ENCODE peak calls at places on chromosomes 13 and 19, in six cellular contexts. R, K, O, N, H and I are unnamed samples.

GRCh38 chr19:1081301-1082164 is 13.6 kb downstream of the POLR2E start:
- DNase-seq in O (no peak), R (no peak), H (no peak), N (no peak), K (no peak), I (no peak)

GRCh38 chr13:46184277-46184699 is 2.3 kb upstream of the LCP1 start:
- DNase-seq in O (no peak), R (peak; percentile 41), H (no peak), K (peak; percentile 28), N (no peak), I (peak; percentile 80)

GRCh38 chr19:15577184-15577771 is 37.7 kb upstream of the CYP4F8 start:
- DNase-seq in N (no peak), R (no peak), H (no peak), K (no peak), O (no peak), I (no peak)

GRCh38 chr13:96551540-96551939 is 442.7 kb downstream of the OXGR1 start:
- DNase-seq in R (no peak), O (peak; percentile 33), H (no peak), K (no peak), N (no peak), I (no peak)

GRCh38 chr13:97043302-97043701 is 49.0 kb upstream of the OXGR1 start:
- DNase-seq in H (no peak), N (no peak), O (peak; percentile 95), R (peak; percentile 97), K (peak; percentile 85), I (peak; percentile 32)

GRCh38 chr13:20714161-20714560 is 10.7 kb downstream of the IL17D start:
- DNase-seq in K (peak; percentile 45), N (no peak), R (peak; percentile 22), H (no peak), O (peak; percentile 26), I (no peak)

GRCh38 chr19:33639034-33639681 is 17.4 kb downstream of the CHST8 start:
- DNase-seq in R (no peak), O (no peak), N (no peak), K (no peak), H (no peak), I (no peak)

GRCh38 chr19:42281175-42282035 is 12.4 kb downstream of the CIC start:
- DNase-seq in K (peak; percentile 56), H (peak; percentile 71), O (peak; percentile 69), N (no peak), R (peak; percentile 31), I (peak; percentile 77)

GRCh38 chr19:28705008-28705407 is 507.9 kb downstream of the UQCRFS1 start:
- DNase-seq in N (peak; percentile 47), R (peak; percentile 94), O (peak; percentile 83), H (no peak), K (peak; percentile 88), I (peak; percentile 3)

GRCh38 chr19:44705502-44706010 is 6.6 kb downstream of the CEACAM16 start:
- DNase-seq in K (no peak), O (no peak), N (no peak), H (no peak), R (no peak), I (no peak)

GRCh38 chr13:53015044-53015443 is 13.6 kb upstream of the OLFM4 start:
- DNase-seq in N (no peak), R (no peak), H (no peak), K (no peak), O (no peak), I (no peak)
- H3K4me3 ChIP-seq in N (no peak overlapping the region), R (no peak overlapping the region), H (no peak overlapping the region), K (no peak overlapping the region), O (no peak overlapping the region), I (no peak overlapping the region)

GRCh38 chr13:32254416-32254815 is 60.7 kb downstream of the ZAR1L start:
- DNase-seq in O (no peak), N (no peak), H (no peak), K (peak; percentile 20), R (no peak), I (no peak)
- H3K4me3 ChIP-seq in O (no peak overlapping the region), N (no peak overlapping the region), H (no peak overlapping the region), K (no peak overlapping the region), R (no peak overlapping the region), I (no peak overlapping the region)

GRCh38 chr13:30026909-30027308 is 176.5 kb upstream of the UBL3 start:
- DNase-seq in H (no peak), K (no peak), O (no peak), R (no peak), N (no peak), I (no peak)

GRCh38 chr13:30030141-30030750 is 179.8 kb upstream of the UBL3 start:
- DNase-seq in H (no peak), K (no peak), N (no peak), O (peak; percentile 12), R (no peak), I (no peak)

GRCh38 chr13:30026093-30026492 is 175.7 kb upstream of the UBL3 start:
- DNase-seq in R (peak; percentile 41), H (no peak), O (peak; percentile 53), N (no peak), K (peak; percentile 12), I (no peak)

GRCh38 chr13:30025351-30025750 is 174.9 kb upstream of the UBL3 start:
- DNase-seq in O (no peak), N (no peak), K (no peak), H (no peak), R (no peak), I (no peak)

DNA sequence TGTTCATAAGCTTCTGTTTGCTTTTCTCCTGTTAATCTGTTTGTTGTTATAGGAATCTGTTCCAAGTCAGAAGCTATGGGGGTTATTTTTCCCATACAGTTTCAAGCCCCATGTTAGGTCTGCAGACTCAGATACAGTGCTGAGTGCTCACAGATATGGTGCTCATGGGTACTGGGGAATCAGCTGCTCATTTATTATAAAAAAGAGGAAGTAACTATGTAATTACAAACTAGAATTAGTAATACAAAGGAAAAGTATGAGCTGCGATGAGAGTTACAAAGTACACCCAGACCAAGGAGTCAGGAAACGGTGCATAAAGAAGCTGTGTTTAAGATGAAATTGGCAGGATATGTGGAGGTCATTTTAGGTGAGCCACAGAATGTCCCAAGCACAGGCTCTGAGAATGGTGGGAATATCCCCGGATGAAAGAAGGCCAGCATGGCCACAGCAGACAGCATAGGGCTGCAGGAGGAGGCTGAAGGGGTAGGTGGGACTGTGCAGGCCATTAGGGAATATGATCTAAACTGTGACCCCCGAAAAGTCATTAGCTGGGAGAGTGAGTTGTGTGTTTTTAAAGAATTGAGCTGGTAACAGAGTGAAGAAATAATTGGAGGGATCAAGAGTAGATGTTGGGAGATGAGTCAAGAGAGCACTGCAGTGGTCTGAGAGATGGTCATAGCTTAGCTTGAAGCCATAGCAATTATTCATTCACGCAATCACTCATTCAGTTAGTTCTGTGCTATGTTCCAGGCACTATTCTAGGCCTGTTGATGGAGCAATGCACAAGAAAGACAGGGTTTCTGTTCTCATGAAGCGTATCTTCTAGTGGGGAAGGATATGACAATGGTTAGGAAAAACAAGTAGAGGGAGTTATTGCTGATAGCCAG is 177.4 kb upstream of the UBL3 start:
- DNase-seq in N (no peak), R (peak; percentile 44), K (no peak), O (no peak), H (no peak), I (no peak)
- H3K4me3 ChIP-seq in N (no peak overlapping the region), R (no peak overlapping the region), K (no peak overlapping the region), O (no peak overlapping the region), H (no peak overlapping the region), I (no peak overlapping the region)

GRCh38 chr13:24564881-24565280 is 52.3 kb upstream of the PARP4 start:
- DNase-seq in K (no peak), R (no peak), H (no peak), O (no peak), N (no peak), I (no peak)
- H3K4me3 ChIP-seq in K (no peak overlapping the region), R (no peak overlapping the region), H (no peak overlapping the region), O (no peak overlapping the region), N (no peak overlapping the region), I (no peak overlapping the region)

GRCh38 chr13:48560657-48561337 is 27.9 kb upstream of the RCBTB2 start:
- DNase-seq in K (no peak), R (no peak), H (no peak), O (no peak), N (no peak), I (no peak)
- H3K4me3 ChIP-seq in K (no peak overlapping the region), R (no peak overlapping the region), H (no peak overlapping the region), O (no peak overlapping the region), N (no peak overlapping the region), I (no peak overlapping the region)

DNA sequence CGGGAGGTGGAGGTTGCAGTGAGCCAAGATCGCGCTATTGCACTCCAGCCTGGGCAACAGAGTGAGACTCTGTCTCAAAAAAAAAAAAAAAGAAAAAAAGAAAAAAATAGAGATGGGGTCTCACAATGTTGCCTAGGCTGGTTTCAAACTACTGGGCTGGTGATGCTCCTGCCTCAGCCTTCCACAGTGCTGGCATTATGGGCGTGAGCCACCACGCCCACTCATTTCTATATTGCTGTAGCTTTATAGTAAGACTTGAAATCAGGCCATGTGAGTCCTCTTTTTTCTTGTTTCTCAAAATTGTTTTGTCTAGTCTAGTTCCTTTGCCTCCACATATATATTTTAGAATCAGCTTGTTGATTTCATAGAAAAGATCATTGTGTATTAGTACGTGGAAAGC is 18.3 kb downstream of the DNM2 start:
- DNase-seq in N (no peak), H (no peak), K (no peak), R (no peak), O (no peak), I (no peak)
- H3K4me3 ChIP-seq in N (no peak overlapping the region), H (no peak overlapping the region), K (no peak overlapping the region), R (no peak overlapping the region), O (no peak overlapping the region), I (no peak overlapping the region)